ENCODE peak calls at places on chromosomes 2 and 18, in six cellular contexts. U is endothelial cell of umbilical vein, Q is T-helper 22 cell, X is hippocampal formation, F is activated T-cell treated with anti-CD3 and anti-CD28 coated beads for 48 hours, L is mammary epithelial cell. R is an unnamed sample.

GRCh38 chr2:46805401-46805951 is 110.1 kb downstream of the MCFD2 start:
- DNase-seq in U (no peak), Q (no peak), X (no peak), F (no peak), L (no peak), R (no peak)

GRCh38 chr2:101770672-101771071 is 73.2 kb downstream of the MAP4K4 start:
- DNase-seq in U (peak), Q (no peak), X (no peak), F (no peak), L (peak), R (no peak)

GRCh38 chr2:168687314-168687713 is 115.1 kb upstream of the NOSTRIN start:
- DNase-seq in U (peak), Q (no peak), X (no peak), F (no peak), L (no peak), R (no peak)

GRCh38 chr2:240565267-240566202 is 2.7 kb upstream of the RNPEPL1 start:
- DNase-seq in U (peak), Q (peak), X (peak), F (peak), L (peak), R (no peak)

GRCh38 chr2:150742094-150742493 is 254.6 kb upstream of the RND3 start:
- DNase-seq in U (no peak), Q (no peak), X (no peak), F (no peak), L (no peak), R (no peak)

GRCh38 chr2:105143467-105144127 is 97.9 kb upstream of the GPR45 start:
- DNase-seq in U (no peak), Q (no peak), X (peak), F (peak), L (peak), R (no peak)

GRCh38 chr18:77148289-77148688 is 15.7 kb upstream of the MBP start:
- DNase-seq in U (no peak), Q (no peak), X (no peak), F (no peak), L (no peak), R (no peak)

GRCh38 chr2:214604861-214605260 is 194.0 kb downstream of the VWC2L start:
- DNase-seq in U (no peak), Q (no peak), X (no peak), F (no peak), L (no peak), R (no peak)

GRCh38 chr18:4035521-4035920 is 419.6 kb downstream of the DLGAP1 start:
- DNase-seq in U (no peak), Q (no peak), X (no peak), F (no peak), L (no peak), R (no peak)

GRCh38 chr2:73423913-73424312 is 38.3 kb downstream of the ALMS1 start:
- DNase-seq in U (no peak), Q (no peak), X (no peak), F (no peak), L (no peak), R (no peak)

GRCh38 chr2:234363647-234364294 is 133.1 kb downstream of the ARL4C start:
- DNase-seq in U (no peak), Q (no peak), X (no peak), F (no peak), L (no peak), R (no peak)

GRCh38 chr2:68251855-68252406 is 401 bp downstream of the PPP3R1 start:
- DNase-seq in U (peak), Q (peak), X (no peak), F (peak), L (no peak), R (no peak)

GRCh38 chr2:121076885-121077549 is 208.0 kb downstream of the TFCP2L1 start:
- DNase-seq in U (peak), Q (peak), X (no peak), F (peak), L (peak), R (no peak)

GRCh38 chr18:79608535-79608934 is 71.1 kb upstream of the CTDP1 start:
- DNase-seq in U (no peak), Q (no peak), X (no peak), F (no peak), L (no peak), R (no peak)

GRCh38 chr2:216584112-216584511 is 49.1 kb upstream of the IGFBP2 start:
- DNase-seq in U (no peak), Q (no peak), X (peak), F (no peak), L (no peak), R (no peak)

GRCh38 chr2:106184394-106184793 is 9.7 kb downstream of the UXS1 start:
- DNase-seq in U (no peak), Q (no peak), X (no peak), F (no peak), L (no peak), R (no peak)

GRCh38 chr2:71299507-71299906 is 32.1 kb upstream of the ZNF638 start:
- DNase-seq in U (peak), Q (no peak), X (no peak), F (no peak), L (peak), R (no peak)

R was measured in pulmonary artery endothelial cell.